ENCODE peak calls at places on chromosome 4, in five cellular contexts. R is HT-29, B is heart right ventricle, C is NCI-H2081 treated with DMSO at 0.1 percent for 48 hours, G is activated T-cell treated with anti-CD3 and anti-CD28 coated beads for 1 hour. S is an unnamed sample.

GRCh38 chr4:37138019-37138653 is 106.4 kb upstream of the NWD2 start:
- DNase-seq in R (no peak), B (no peak), C (no peak), G (no peak), S (no peak)

GRCh38 chr4:10773656-10774055 is 89.1 kb upstream of the CLNK start:
- DNase-seq in R (no peak), B (no peak), C (no peak), G (no peak), S (no peak)

GRCh38 chr4:48490012-48490679 is at the start of gene ZAR1:
- DNase-seq in R (no peak), B (peak), C (no peak), G (no peak), S (no peak)

GRCh38 chr4:64359496-64359895 is 49.8 kb downstream of the TECRL start:
- DNase-seq in R (no peak), B (no peak), C (no peak), G (no peak), S (no peak)

GRCh38 chr4:126338572-126338971 is 1023.8 kb downstream of the FAT4 start:
- DNase-seq in R (no peak), B (no peak), C (no peak), G (no peak), S (no peak)

GRCh38 chr4:37748546-37748945 is 62.4 kb upstream of the RELL1 start:
- DNase-seq in R (no peak), B (no peak), C (peak), G (no peak), S (no peak)

GRCh38 chr4:62119195-62119594 is 919.1 kb downstream of the ADGRL3 start:
- DNase-seq in R (no peak), B (no peak), C (no peak), G (no peak), S (no peak)

GRCh38 chr4:40924096-40924792 is 174.5 kb downstream of the NSUN7 start:
- DNase-seq in R (peak), B (peak), C (peak), G (peak), S (peak)

GRCh38 chr4:90542216-90542615 is 415.0 kb downstream of the CCSER1 start:
- DNase-seq in R (no peak), B (no peak), C (peak), G (no peak), S (no peak)

GRCh38 chr4:172865531-172866127 is 303.0 kb upstream of the GALNT7 start:
- DNase-seq in R (no peak), B (no peak), C (peak), G (no peak), S (no peak)

GRCh38 chr4:173413043-173413442 is 14.1 kb upstream of the SCRG1 start:
- DNase-seq in R (no peak), B (no peak), C (no peak), G (no peak), S (no peak)

GRCh38 chr4:1395941-1396805 is 10.1 kb downstream of the NKX1-1 start:
- DNase-seq in R (no peak), B (no peak), C (no peak), G (no peak), S (no peak)

S was measured in small intestine.